ENCODE peak calls at places on chromosome 2, in five cellular contexts. P, V, H, M and T are unnamed samples.
A peak's percentile ranks its signal among the peaks of the same experiment; 100 is the strongest.

GRCh38 chr2:45872211-45872610 is 220.7 kb downstream of the PRKCE start:
- DNase-seq in V (peak; percentile 34), P (no peak), H (no peak), M (no peak), T (no peak)

GRCh38 chr2:235669983-235670962 is 176.4 kb downstream of the AGAP1 start:
- DNase-seq in H (peak; percentile 58), V (peak; percentile 36), P (peak; percentile 50), M (peak; percentile 68), T (peak; percentile 59)

GRCh38 chr2:33158482-33159003 is 211.8 kb downstream of the LTBP1 start:
- DNase-seq in V (no peak), M (no peak), P (no peak), H (no peak), T (no peak)

GRCh38 chr2:239160226-239161143 is 240.3 kb downstream of the HDAC4 start:
- DNase-seq in P (peak; percentile 14), H (peak; percentile 20), V (no peak), M (no peak), T (no peak)

GRCh38 chr2:213021971-213022899 is 129.2 kb downstream of the IKZF2 start:
- DNase-seq in P (no peak), V (no peak), H (no peak), M (no peak), T (no peak)

GRCh38 chr2:236718207-236718992 is 148.8 kb downstream of the ACKR3 start:
- DNase-seq in M (no peak), H (no peak), P (no peak), V (no peak), T (no peak)

GRCh38 chr2:223469270-223470057 is 132.7 kb downstream of the SCG2 start:
- DNase-seq in M (peak; percentile 76), V (peak; percentile 10), H (no peak), P (peak; percentile 90), T (peak; percentile 24)

GRCh38 chr2:174873457-174873856 is 109.2 kb upstream of the CHRNA1 start:
- DNase-seq in H (no peak), P (no peak), V (no peak), M (no peak), T (no peak)

GRCh38 chr2:233706720-233707119 is 6.0 kb upstream of the UGT1A5 start:
- DNase-seq in H (no peak), P (no peak), M (no peak), V (no peak), T (no peak)

GRCh38 chr2:191582355-191582754 is 95.6 kb upstream of the NABP1 start:
- DNase-seq in P (no peak), M (no peak), H (no peak), V (no peak), T (no peak)

GRCh38 chr2:180524458-180524857 is 455.9 kb upstream of the UBE2E3 start:
- DNase-seq in V (no peak), M (no peak), P (no peak), H (no peak), T (no peak)

GRCh38 chr2:238456966-238457926 is 30.5 kb downstream of the ASB1 start:
- DNase-seq in M (no peak), H (no peak), V (no peak), P (no peak), T (no peak)

GRCh38 chr2:49770919-49771318 is 616.6 kb upstream of the FSHR start:
- DNase-seq in H (peak; percentile 66), M (peak; percentile 11), P (no peak), V (peak; percentile 77), T (no peak)

GRCh38 chr2:109020217-109020637 is 31.2 kb upstream of the EDAR start:
- DNase-seq in V (no peak), H (no peak), M (no peak), P (no peak), T (no peak)

GRCh38 chr2:69625078-69625788 is 18.3 kb downstream of the AAK1 start:
- DNase-seq in V (no peak), M (no peak), P (no peak), H (no peak), T (no peak)

GRCh38 chr2:133791191-133791590 is 222.9 kb upstream of the NCKAP5 start:
- DNase-seq in P (no peak), H (no peak), V (no peak), M (no peak), T (no peak)

GRCh38 chr2:88714667-88715066 is 23.2 kb downstream of the RPIA start:
- DNase-seq in V (no peak), H (no peak), P (no peak), M (no peak), T (no peak)

GRCh38 chr2:241857041-241857541 is 1.6 kb downstream of the PDCD1 start:
- DNase-seq in M (no peak), H (no peak), V (no peak), P (peak; percentile 19), T (no peak)

GRCh38 chr2:178886006-178886405 is 78.8 kb upstream of the TTN start:
- DNase-seq in H (no peak), M (no peak), V (peak; percentile 62), P (no peak), T (no peak)

GRCh38 chr2:19361325-19361990 is 3.0 kb upstream of the OSR1 start:
- DNase-seq in V (peak; percentile 48), M (no peak), P (peak; percentile 37), H (no peak), T (no peak)

GRCh38 chr2:38720613-38721241 is 30.4 kb downstream of the SRSF7 start:
- DNase-seq in H (peak; percentile 60), V (peak; percentile 81), P (peak; percentile 88), M (peak; percentile 75), T (peak; percentile 56)

GRCh38 chr2:72940786-72941185 is 23.5 kb downstream of the EMX1 start:
- DNase-seq in V (no peak), M (no peak), H (no peak), P (no peak), T (no peak)

GRCh38 chr2:170229125-170229524 is 51.2 kb downstream of the MYO3B start:
- DNase-seq in P (no peak), M (no peak), V (no peak), H (no peak), T (no peak)

GRCh38 chr2:181117176-181117925 is 136.9 kb downstream of the UBE2E3 start:
- DNase-seq in M (no peak), H (no peak), P (no peak), V (no peak), T (no peak)

GRCh38 chr2:101463885-101464653 is 10.8 kb downstream of the RFX8 start:
- DNase-seq in P (no peak), H (no peak), V (no peak), M (peak; percentile 51), T (no peak)

GRCh38 chr2:106160786-106161261 is 33.3 kb downstream of the UXS1 start:
- DNase-seq in V (peak; percentile 23), P (no peak), H (no peak), M (no peak), T (no peak)

GRCh38 chr2:50492452-50492851 is 539.5 kb downstream of the NRXN1 start:
- DNase-seq in V (peak; percentile 49), H (peak; percentile 39), M (peak; percentile 15), P (no peak), T (peak; percentile 24)

GRCh38 chr2:206160807-206161179 is 1.1 kb downstream of the EEF1B2 start:
- DNase-seq in P (no peak), V (no peak), M (no peak), H (no peak), T (peak; percentile 21)

GRCh38 chr2:239195318-239195871 is 205.4 kb downstream of the HDAC4 start:
- DNase-seq in V (peak; percentile 4), H (peak; percentile 22), P (no peak), M (no peak), T (no peak)

GRCh38 chr2:240561325-240561971 is 1.3 kb downstream of the DUSP28 start:
- DNase-seq in P (no peak), M (no peak), V (peak; percentile 6), H (no peak), T (peak; percentile 38)

GRCh38 chr2:20173496-20174402 is 51.2 kb downstream of the SDC1 start:
- DNase-seq in P (no peak), M (no peak), H (peak; percentile 22), V (no peak), T (no peak)

GRCh38 chr2:43138441-43138840 is 88.0 kb downstream of the ZFP36L2 start:
- DNase-seq in P (no peak), H (no peak), V (no peak), M (no peak), T (no peak)

GRCh38 chr2:64259301-64259700 is 115.1 kb upstream of the PELI1 start:
- DNase-seq in P (peak; percentile 45), V (no peak), H (no peak), M (peak; percentile 59), T (no peak)

GRCh38 chr2:64262816-64263215 is 118.6 kb upstream of the PELI1 start:
- DNase-seq in P (no peak), H (no peak), V (no peak), M (no peak), T (no peak)

GRCh38 chr2:64260093-64260808 is 116.0 kb upstream of the PELI1 start:
- DNase-seq in M (no peak), P (no peak), V (no peak), H (no peak), T (no peak)

GRCh38 chr2:64262068-64262467 is 117.8 kb upstream of the PELI1 start:
- DNase-seq in M (no peak), H (peak; percentile 35), V (peak; percentile 51), P (no peak), T (peak; percentile 41)

DNA sequence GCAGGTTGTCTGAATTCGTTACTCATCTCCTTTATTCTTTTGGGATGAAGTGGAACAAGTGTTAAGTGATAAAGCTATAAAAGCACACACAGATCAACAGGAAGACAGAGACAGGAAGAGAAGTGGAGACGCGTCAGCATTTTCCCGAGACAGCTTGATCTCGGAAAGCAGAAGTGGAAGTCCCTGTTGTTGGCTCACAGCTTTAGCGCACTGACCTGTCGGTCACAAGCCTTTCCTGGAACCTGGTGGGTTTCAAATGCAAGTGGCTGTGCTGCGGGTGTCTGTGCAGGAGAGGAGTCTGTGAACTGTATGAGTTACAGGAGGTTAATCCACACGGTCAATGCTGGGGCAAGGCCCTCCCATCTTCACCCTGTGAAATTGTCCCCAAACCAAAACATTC is 116.6 kb upstream of the PELI1 start:
- DNase-seq in V (peak; percentile 25), M (peak; percentile 64), H (peak; percentile 48), P (peak; percentile 57), T (peak; percentile 38)
- H3K27ac ChIP-seq in V (no peak overlapping the region), M (peak overlapping the region; percentile 77), H (peak overlapping the region; percentile 3), P (no peak overlapping the region), T (peak overlapping the region; percentile 24)

GRCh38 chr2:216283038-216283900 is 89.0 kb downstream of the MARCHF4 start:
- DNase-seq in M (no peak), H (no peak), V (peak; percentile 10), P (no peak), T (no peak)
- TF ChIP-seq CTCF in M (no peak), H (no peak), V (no peak), P (no peak), T (no peak)

DNA sequence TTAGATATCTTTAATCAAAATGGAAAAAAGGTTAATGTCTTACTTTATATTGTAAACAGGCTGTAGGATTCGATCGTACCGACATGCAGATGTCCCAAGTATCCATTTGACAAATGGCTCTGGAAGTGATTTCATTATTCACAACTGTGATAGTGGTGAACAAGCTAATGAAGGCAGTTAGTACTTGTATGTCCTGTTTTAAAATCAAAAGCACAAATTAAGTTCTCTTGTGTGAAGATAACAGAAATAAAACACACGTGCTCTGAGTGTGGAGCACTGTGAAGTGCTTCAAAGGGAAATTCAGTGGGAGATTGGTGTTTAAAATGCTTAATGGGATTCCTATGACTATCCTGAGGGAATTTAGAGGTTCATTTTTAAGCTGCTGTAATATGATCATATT is 8.6 kb upstream of the LRP1B start:
- DNase-seq in M (no peak), H (no peak), P (no peak), V (no peak), T (no peak)
- H3K27ac ChIP-seq in M (no peak overlapping the region), H (no peak overlapping the region), P (no peak overlapping the region), V (no peak overlapping the region), T (no peak overlapping the region)

GRCh38 chr2:9473308-9473984 is 905 bp upstream of the IAH1 start:
- DNase-seq in P (no peak), M (no peak), H (peak; percentile 52), V (peak; percentile 65), T (peak; percentile 59)
- TF ChIP-seq CTCF in P (no peak), M (no peak), H (peak; percentile 22), V (peak; percentile 11), T (no peak)